ENCODE peak calls at places on chromosomes 4 and X, in ten cellular contexts. V is CD8-positive, alpha-beta memory T cell; K is AG09319; U is frontal cortex; E is brain microvascular endothelial cell; B is pons; C is mesothelial cell of epicardium; O is HFF-Myc; J is skeletal muscle cell; X is NCI-H1105 treated with DMSO at 0.1 percent for 48 hours. D is an unnamed sample.

GRCh38 chr4:176335421-176335820 is 15.7 kb downstream of the SPCS3 start:
- DNase-seq in V (no peak), K (no peak), U (no peak), E (no peak), B (no peak), C (no peak), O (no peak), J (no peak), X (no peak), D (no peak)

GRCh38 chr4:1194028-1194900 is 21.9 kb upstream of the SPON2 start:
- DNase-seq in V (no peak), K (no peak), U (peak), E (no peak), B (no peak), C (peak), O (no peak), J (no peak), X (no peak), D (peak)

GRCh38 chr4:40865696-40866095 is 115.9 kb downstream of the NSUN7 start:
- DNase-seq in V (no peak), K (no peak), U (no peak), E (no peak), B (no peak), C (no peak), O (no peak), J (no peak), X (no peak), D (no peak)

GRCh38 chr4:47485047-47485692 is at the start of gene ATP10D:
- DNase-seq in V (peak), K (peak), U (peak), E (peak), B (peak), C (peak), O (peak), J (peak), X (peak), D (peak)

GRCh38 chrX:1537031-1537715 is at the start of gene P2RY8:
- DNase-seq in V (peak), K (no peak), U (no peak), E (peak), B (peak), C (no peak), O (peak), J (peak), X (no peak), D (peak)

GRCh38 chrX:121562616-121563015 is 515.2 kb downstream of the GLUD2 start:
- DNase-seq in V (no peak), K (no peak), U (no peak), E (no peak), B (no peak), C (no peak), O (no peak), J (no peak), X (no peak), D (no peak)

GRCh38 chrX:119539872-119540271 is 25.3 kb downstream of the STEEP1 start:
- DNase-seq in V (peak), K (no peak), U (no peak), E (no peak), B (no peak), C (no peak), O (no peak), J (no peak), X (no peak), D (no peak)

GRCh38 chr4:123120473-123120872 is 198.1 kb upstream of the NUDT6 start:
- DNase-seq in V (no peak), K (no peak), U (no peak), E (peak), B (no peak), C (no peak), O (no peak), J (peak), X (no peak), D (no peak)

GRCh38 chr4:22901631-22902030 is 208.9 kb downstream of the GBA3 start:
- DNase-seq in V (no peak), K (no peak), U (no peak), E (no peak), B (no peak), C (no peak), O (no peak), J (no peak), X (no peak), D (no peak)

GRCh38 chrX:37796805-37797204 is 16.9 kb downstream of the CYBB start:
- DNase-seq in V (no peak), K (no peak), U (no peak), E (no peak), B (peak), C (no peak), O (no peak), J (no peak), X (no peak), D (no peak)